ENCODE peak calls at places on chromosomes 2 and 18, in eight cellular contexts. H is RWPE1; F is RWPE2; O is GM12878; P is HFFc6; E is activated CD8-positive, alpha-beta T cell treated with anti-CD3 and anti-CD28 coated beads for 36 hours; Y is pancreas; G is B cell. S is an unnamed sample.

GRCh38 chr2:99111945-99112344 is 29.6 kb upstream of the C2orf15 start:
- DNase-seq in H (no peak), F (no peak), O (no peak), P (no peak), E (no peak), Y (no peak), G (no peak), S (no peak)

GRCh38 chr18:56556907-56557306 is 81.5 kb downstream of the TXNL1 start:
- DNase-seq in H (no peak), F (no peak), O (no peak), P (no peak), E (no peak), Y (no peak), G (no peak), S (no peak)

GRCh38 chr2:214076527-214076926 is 334.3 kb upstream of the VWC2L start:
- DNase-seq in H (no peak), F (no peak), O (no peak), P (peak), E (no peak), Y (no peak), G (no peak), S (no peak)

GRCh38 chr2:223464071-223464470 is 138.1 kb downstream of the SCG2 start:
- DNase-seq in H (no peak), F (no peak), O (no peak), P (no peak), E (no peak), Y (no peak), G (no peak), S (no peak)

GRCh38 chr2:147425437-147426038 is 419.3 kb upstream of the ACVR2A start:
- DNase-seq in H (no peak), F (no peak), O (no peak), P (no peak), E (no peak), Y (no peak), G (no peak), S (no peak)

GRCh38 chr2:236745420-236746210 is 176.0 kb downstream of the ACKR3 start:
- DNase-seq in H (peak), F (peak), O (no peak), P (peak), E (no peak), Y (peak), G (no peak), S (no peak)

GRCh38 chr2:190996338-190996946 is 17.5 kb downstream of the STAT1 start:
- DNase-seq in H (peak), F (no peak), O (no peak), P (peak), E (peak), Y (peak), G (peak), S (no peak)

GRCh38 chr2:19021100-19021476 is 337.3 kb downstream of the OSR1 start:
- DNase-seq in H (peak), F (no peak), O (no peak), P (peak), E (no peak), Y (no peak), G (no peak), S (no peak)

GRCh38 chr2:153416071-153416470 is 62.5 kb downstream of the RPRM start:
- DNase-seq in H (no peak), F (no peak), O (no peak), P (no peak), E (no peak), Y (no peak), G (no peak), S (no peak)

GRCh38 chr2:235979753-235980459 is 188.3 kb downstream of the GBX2 start:
- DNase-seq in H (no peak), F (no peak), O (no peak), P (no peak), E (no peak), Y (no peak), G (no peak), S (peak)

GRCh38 chr18:56043691-56044090 is 455.7 kb upstream of the TCF4 start:
- DNase-seq in H (no peak), F (no peak), O (no peak), P (no peak), E (no peak), Y (peak), G (no peak), S (no peak)

GRCh38 chr2:100785621-100786296 is 34.2 kb upstream of the NPAS2 start:
- DNase-seq in H (no peak), F (no peak), O (no peak), P (no peak), E (no peak), Y (no peak), G (no peak), S (no peak)

GRCh38 chr2:70946832-70947442 is 11.2 kb downstream of the ATP6V1B1 start:
- DNase-seq in H (peak), F (no peak), O (no peak), P (peak), E (peak), Y (peak), G (peak), S (no peak)

GRCh38 chr2:121427187-121427689 is 103.4 kb upstream of the RNU4ATAC start:
- DNase-seq in H (no peak), F (no peak), O (no peak), P (no peak), E (no peak), Y (no peak), G (no peak), S (no peak)

GRCh38 chr2:23053580-23053979 is 331.4 kb upstream of the KLHL29 start:
- DNase-seq in H (no peak), F (no peak), O (no peak), P (no peak), E (no peak), Y (no peak), G (no peak), S (no peak)

GRCh38 chr2:140376686-140377085 is 1596.5 kb upstream of the NXPH2 start:
- DNase-seq in H (no peak), F (no peak), O (no peak), P (no peak), E (no peak), Y (no peak), G (no peak), S (peak)

GRCh38 chr2:32009479-32010256 is 1.1 kb downstream of the MEMO1 start:
- DNase-seq in H (peak), F (no peak), O (no peak), P (no peak), E (peak), Y (peak), G (peak), S (peak)

GRCh38 chr18:3528251-3528650 is 78.3 kb downstream of the TGIF1 start:
- DNase-seq in H (no peak), F (no peak), O (no peak), P (no peak), E (no peak), Y (no peak), G (no peak), S (no peak)

GRCh38 chr18:6960656-6961055 is 156.9 kb downstream of the LAMA1 start:
- DNase-seq in H (peak), F (no peak), O (no peak), P (no peak), E (no peak), Y (no peak), G (no peak), S (no peak)

GRCh38 chr2:97011977-97012569 is 25.7 kb upstream of the FAM178B start:
- DNase-seq in H (peak), F (no peak), O (peak), P (peak), E (peak), Y (peak), G (peak), S (no peak)

GRCh38 chr2:23009545-23010149 is 375.3 kb upstream of the KLHL29 start:
- DNase-seq in H (no peak), F (no peak), O (no peak), P (peak), E (no peak), Y (no peak), G (no peak), S (no peak)

GRCh38 chr2:1310866-1311265 is 102.4 kb upstream of the TPO start:
- DNase-seq in H (no peak), F (no peak), O (no peak), P (no peak), E (no peak), Y (no peak), G (no peak), S (no peak)
- TF ChIP-seq CTCF in H (no peak), F (no peak), O (no peak), P (no peak), E (no peak), Y (no peak), G (no peak), S (no peak)

DNA sequence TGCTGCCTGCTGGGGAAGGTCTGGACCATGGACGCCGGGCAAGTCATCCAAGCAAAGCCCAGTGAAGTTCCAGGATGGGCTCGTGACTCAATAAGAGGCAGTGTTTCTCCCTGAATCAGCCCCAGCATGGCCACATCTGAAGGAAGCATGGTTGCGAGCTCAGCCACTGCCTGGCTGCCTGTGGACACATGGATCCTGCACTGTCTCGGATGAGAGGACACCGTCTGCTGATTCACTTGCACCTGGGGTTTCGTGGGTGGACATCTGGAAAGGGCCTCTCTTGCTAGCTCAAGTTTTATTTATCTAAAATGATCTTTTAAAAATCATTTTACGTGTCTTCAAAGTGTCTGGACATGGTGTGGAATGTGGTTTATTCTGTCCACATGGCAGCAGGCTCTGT is 224.8 kb upstream of the FN1 start:
- DNase-seq in H (no peak), F (no peak), O (no peak), P (peak), E (no peak), Y (no peak), G (no peak), S (peak)
- TF ChIP-seq CTCF in H (no peak), F (no peak), O (no peak), P (no peak), E (no peak), Y (no peak), G (no peak), S (no peak)

GRCh38 chr2:47402555-47402804 is 476 bp upstream of the MSH2 start:
- DNase-seq in H (peak), F (no peak), O (no peak), P (peak), E (no peak), Y (no peak), G (no peak), S (no peak)

GRCh38 chr2:47404356-47404755 is 1.4 kb downstream of the MSH2 start:
- DNase-seq in H (no peak), F (no peak), O (no peak), P (no peak), E (no peak), Y (no peak), G (no peak), S (peak)

GRCh38 chr2:47401789-47402554 is 984 bp upstream of the MSH2 start:
- DNase-seq in H (no peak), F (no peak), O (no peak), P (no peak), E (no peak), Y (no peak), G (no peak), S (peak)

GRCh38 chr2:47403829-47404228 is 873 bp downstream of the MSH2 start:
- DNase-seq in H (peak), F (no peak), O (no peak), P (no peak), E (no peak), Y (no peak), G (no peak), S (peak)

DNA sequence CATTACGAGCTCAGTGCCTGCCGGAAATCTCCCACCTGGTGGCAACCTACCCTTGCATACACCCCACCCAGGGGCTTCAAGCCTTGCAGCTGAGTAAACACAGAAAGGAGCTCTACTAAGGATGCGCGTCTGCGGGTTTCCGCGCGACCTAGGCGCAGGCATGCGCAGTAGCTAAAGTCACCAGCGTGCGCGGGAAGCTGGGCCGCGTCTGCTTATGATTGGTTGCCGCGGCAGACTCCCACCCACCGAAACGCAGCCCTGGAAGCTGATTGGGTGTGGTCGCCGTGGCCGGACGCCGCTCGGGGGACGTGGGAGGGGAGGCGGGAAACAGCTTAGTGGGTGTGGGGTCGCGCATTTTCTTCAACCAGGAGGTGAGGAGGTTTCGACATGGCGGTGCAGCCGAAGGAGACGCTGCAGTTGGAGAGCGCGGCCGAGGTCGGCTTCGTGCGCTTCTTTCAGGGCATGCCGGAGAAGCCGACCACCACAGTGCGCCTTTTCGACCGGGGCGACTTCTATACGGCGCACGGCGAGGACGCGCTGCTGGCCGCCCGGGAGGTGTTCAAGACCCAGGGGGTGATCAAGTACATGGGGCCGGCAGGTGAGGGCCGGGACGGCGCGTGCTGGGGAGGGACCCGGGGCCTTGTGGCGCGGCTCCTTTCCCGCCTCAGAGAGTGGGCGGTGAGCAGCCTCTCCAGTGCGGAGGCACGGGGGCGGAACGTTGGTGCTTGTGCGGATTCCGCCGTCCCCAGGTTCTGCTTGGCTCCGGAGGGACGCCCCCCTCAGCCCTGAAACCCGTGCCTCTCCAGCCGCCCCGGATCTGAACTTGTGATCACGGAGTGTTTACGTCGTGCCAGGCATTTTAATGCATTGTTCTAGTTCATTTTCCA is at the start of gene MSH2:
- DNase-seq in H (peak), F (peak), O (peak), P (peak), E (peak), Y (peak), G (peak), S (peak)
- TF ChIP-seq CTCF in H (no peak), F (no peak), O (no peak), P (no peak), E (no peak), Y (no peak), G (no peak), S (no peak)

DNA sequence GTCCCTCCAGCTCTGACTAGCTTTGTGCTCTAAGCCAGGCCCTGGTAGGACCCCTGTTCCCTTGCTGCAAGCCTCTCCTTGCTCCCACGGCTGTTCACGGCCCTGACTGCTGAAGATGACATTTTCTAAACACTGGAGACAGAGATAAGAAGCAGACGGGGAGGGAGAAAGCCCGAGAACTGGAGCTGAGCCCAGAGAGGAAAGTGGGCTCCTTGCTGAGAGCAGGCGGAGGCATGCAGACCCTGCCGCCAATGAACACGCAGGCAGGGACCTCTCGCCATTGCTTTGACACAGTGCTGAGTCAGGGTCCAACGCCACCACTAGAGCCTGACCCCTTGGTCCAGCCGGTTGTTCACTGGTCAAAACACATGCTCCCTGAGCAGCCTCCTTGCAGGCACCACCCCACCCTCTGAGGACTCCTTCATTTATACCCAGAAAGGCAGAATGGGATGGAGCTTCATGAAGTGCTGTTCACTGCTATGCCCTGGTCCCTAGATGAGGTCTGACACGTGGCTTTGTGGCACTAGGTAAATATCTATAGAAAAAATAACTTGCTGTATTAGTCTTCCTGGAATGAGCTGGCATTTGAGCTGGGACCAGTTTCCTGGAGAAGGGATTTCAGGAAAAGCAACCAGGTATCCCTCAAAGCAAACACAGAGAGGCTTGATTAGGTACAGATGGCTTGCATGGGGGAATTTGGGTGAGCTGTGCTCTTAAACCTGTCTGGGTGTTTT is 65.7 kb downstream of the MCFD2 start:
- DNase-seq in H (no peak), F (no peak), O (no peak), P (peak), E (no peak), Y (peak), G (no peak), S (no peak)
- TF ChIP-seq CTCF in H (no peak), F (no peak), O (no peak), P (no peak), E (no peak), Y (no peak), G (no peak), S (no peak)

DNA sequence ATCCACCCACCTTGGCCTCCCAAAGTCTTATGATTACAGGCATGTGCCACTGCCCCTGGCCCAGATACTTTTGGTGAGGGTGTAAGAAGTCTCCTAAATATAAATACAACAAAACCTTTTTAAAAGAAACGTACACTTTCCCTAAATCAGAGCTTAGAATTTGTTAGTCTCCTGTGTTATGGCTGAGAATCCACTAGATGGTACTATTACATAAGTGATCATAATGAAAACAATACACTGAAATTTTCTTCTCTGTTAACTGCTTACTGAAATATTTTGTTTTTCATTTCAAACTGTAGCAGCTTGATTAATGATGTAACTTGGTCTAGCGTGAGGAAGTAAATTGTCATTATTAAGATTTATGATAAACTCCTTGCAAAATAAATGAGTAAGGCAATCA is 74.8 kb upstream of the FAM98A start:
- DNase-seq in H (peak), F (no peak), O (no peak), P (no peak), E (no peak), Y (no peak), G (no peak), S (no peak)
- TF ChIP-seq CTCF in H (peak), F (peak), O (peak), P (peak), E (no peak), Y (no peak), G (no peak), S (peak)